ENCODE peak calls at places on chromosomes 2 and 18, in six cellular contexts. E is thoracic aorta; W is Panc1; J is Peyer's patch; A is effector memory CD4-positive, alpha-beta T cell; B is esophagus squamous epithelium. U is an unnamed sample.

GRCh38 chr2:100616841-100617390 is 54.1 kb downstream of the PDCL3 start:
- DNase-seq in E (no peak), W (no peak), J (no peak), A (no peak), B (no peak), U (no peak)

GRCh38 chr18:59696311-59697235 is 650 bp downstream of the CCBE1 start:
- DNase-seq in E (no peak), W (no peak), J (no peak), A (no peak), B (no peak), U (no peak)

GRCh38 chr2:134127496-134127895 is 126.4 kb upstream of the MGAT5 start:
- DNase-seq in E (no peak), W (no peak), J (peak), A (peak), B (no peak), U (no peak)

GRCh38 chr18:60040966-60041365 is 141.2 kb downstream of the PMAIP1 start:
- DNase-seq in E (no peak), W (no peak), J (no peak), A (no peak), B (no peak), U (no peak)

GRCh38 chr2:100580474-100581264 is 17.9 kb downstream of the PDCL3 start:
- DNase-seq in E (no peak), W (no peak), J (peak), A (peak), B (no peak), U (no peak)

GRCh38 chr2:110863726-110864125 is 131.4 kb downstream of the ACOXL start:
- DNase-seq in E (no peak), W (no peak), J (no peak), A (no peak), B (no peak), U (no peak)

GRCh38 chr2:98825404-98825803 is 94.5 kb upstream of the MGAT4A start:
- DNase-seq in E (no peak), W (no peak), J (no peak), A (no peak), B (no peak), U (no peak)

GRCh38 chr2:175275499-175275898 is 94.0 kb upstream of the ATP5MC3 start:
- DNase-seq in E (no peak), W (no peak), J (no peak), A (no peak), B (no peak), U (no peak)

GRCh38 chr2:127428057-127428814 is 10.0 kb downstream of the PROC start:
- DNase-seq in E (no peak), W (no peak), J (peak), A (no peak), B (no peak), U (no peak)

GRCh38 chr2:121868652-121869051 is 113.2 kb downstream of the TSN start:
- DNase-seq in E (no peak), W (no peak), J (no peak), A (no peak), B (no peak), U (no peak)

GRCh38 chr2:57497489-57498096 is 549.0 kb upstream of the VRK2 start:
- DNase-seq in E (no peak), W (peak), J (peak), A (no peak), B (no peak), U (no peak)

GRCh38 chr2:240556553-240557100 is 1.2 kb downstream of the ANKMY1 start:
- DNase-seq in E (no peak), W (no peak), J (peak), A (peak), B (no peak), U (peak)

GRCh38 chr18:832085-832681 is 20.1 kb upstream of the YES1 start:
- DNase-seq in E (no peak), W (no peak), J (peak), A (no peak), B (no peak), U (no peak)

GRCh38 chr2:215598376-215598975 is 162.6 kb upstream of the FN1 start:
- DNase-seq in E (no peak), W (no peak), J (no peak), A (no peak), B (no peak), U (no peak)

GRCh38 chr2:212912445-212913103 is 238.8 kb downstream of the IKZF2 start:
- DNase-seq in E (no peak), W (no peak), J (peak), A (no peak), B (no peak), U (no peak)

GRCh38 chr18:48022531-48023330 is 92.3 kb upstream of the SMAD2 start:
- DNase-seq in E (no peak), W (no peak), J (peak), A (no peak), B (no peak), U (no peak)

GRCh38 chr2:169276045-169276444 is 86.3 kb downstream of the LRP2 start:
- DNase-seq in E (no peak), W (no peak), J (no peak), A (no peak), B (no peak), U (no peak)

GRCh38 chr2:53859354-53860159 is at the start of gene GPR75:
- DNase-seq in E (no peak), W (no peak), J (no peak), A (no peak), B (no peak), U (peak)

GRCh38 chr18:10715791-10716190 is 190.0 kb downstream of the NAPG start:
- DNase-seq in E (no peak), W (no peak), J (no peak), A (no peak), B (no peak), U (no peak)

GRCh38 chr2:64950226-64951160 is 38.7 kb upstream of the SLC1A4 start:
- DNase-seq in E (no peak), W (no peak), J (no peak), A (no peak), B (no peak), U (no peak)

GRCh38 chr2:160484859-160485520 is 8.6 kb downstream of the RBMS1 start:
- DNase-seq in E (no peak), W (no peak), J (no peak), A (no peak), B (no peak), U (no peak)

GRCh38 chr18:79395761-79396404 is at the start of gene NFATC1:
- DNase-seq in E (peak), W (no peak), J (peak), A (peak), B (no peak), U (peak)

GRCh38 chr2:18701981-18702380 is 112.6 kb upstream of the NT5C1B start:
- DNase-seq in E (no peak), W (no peak), J (no peak), A (no peak), B (no peak), U (no peak)

GRCh38 chr2:138622606-138623005 is 121.0 kb downstream of the SPOPL start:
- DNase-seq in E (no peak), W (no peak), J (no peak), A (no peak), B (no peak), U (no peak)

GRCh38 chr2:153074207-153074606 is 355.8 kb downstream of the ARL6IP6 start:
- DNase-seq in E (no peak), W (no peak), J (no peak), A (no peak), B (no peak), U (no peak)

GRCh38 chr2:105795575-105795934 is 50.8 kb downstream of the NCK2 start:
- DNase-seq in E (no peak), W (no peak), J (no peak), A (no peak), B (no peak), U (no peak)

GRCh38 chr2:175937216-175937615 is 64.9 kb downstream of the LNPK start:
- DNase-seq in E (no peak), W (no peak), J (no peak), A (no peak), B (no peak), U (no peak)

GRCh38 chr2:215637658-215638057 is 201.8 kb upstream of the FN1 start:
- DNase-seq in E (no peak), W (no peak), J (no peak), A (no peak), B (no peak), U (no peak)

GRCh38 chr2:19425419-19425818 is 67.0 kb upstream of the OSR1 start:
- DNase-seq in E (no peak), W (no peak), J (no peak), A (no peak), B (no peak), U (no peak)

GRCh38 chr2:109616184-109616583 is 2.0 kb downstream of the SOWAHC start:
- DNase-seq in E (no peak), W (no peak), J (no peak), A (no peak), B (no peak), U (no peak)

GRCh38 chr2:95316466-95317122 is 19.4 kb downstream of the KCNIP3 start:
- DNase-seq in E (no peak), W (no peak), J (no peak), A (no peak), B (no peak), U (no peak)

GRCh38 chr2:136917281-136917680 is 151.9 kb downstream of the THSD7B start:
- DNase-seq in E (no peak), W (no peak), J (no peak), A (no peak), B (no peak), U (no peak)

GRCh38 chr2:48601349-48601748 is 16.3 kb upstream of the GTF2A1L start:
- DNase-seq in E (no peak), W (no peak), J (no peak), A (no peak), B (no peak), U (no peak)

GRCh38 chr2:168992026-168992425 is 39.1 kb downstream of the ABCB11 start:
- DNase-seq in E (no peak), W (no peak), J (no peak), A (no peak), B (no peak), U (no peak)

GRCh38 chr2:27798476-27798875 is 27.0 kb downstream of the MRPL33 start:
- DNase-seq in E (no peak), W (no peak), J (no peak), A (no peak), B (no peak), U (no peak)

GRCh38 chr2:27795868-27796277 is 24.4 kb downstream of the MRPL33 start:
- DNase-seq in E (no peak), W (no peak), J (no peak), A (no peak), B (no peak), U (no peak)

GRCh38 chr2:27796991-27797752 is 25.7 kb downstream of the MRPL33 start:
- DNase-seq in E (no peak), W (no peak), J (no peak), A (no peak), B (no peak), U (no peak)

GRCh38 chr2:27792759-27793158 is 21.2 kb downstream of the MRPL33 start:
- DNase-seq in E (no peak), W (no peak), J (no peak), A (no peak), B (no peak), U (no peak)

GRCh38 chr2:27795093-27795834 is 23.7 kb downstream of the MRPL33 start:
- DNase-seq in E (no peak), W (no peak), J (no peak), A (no peak), B (no peak), U (no peak)
- H3K27ac ChIP-seq in E (peak), W (no peak), J (no peak), A (no peak), B (peak), U (no peak)

DNA sequence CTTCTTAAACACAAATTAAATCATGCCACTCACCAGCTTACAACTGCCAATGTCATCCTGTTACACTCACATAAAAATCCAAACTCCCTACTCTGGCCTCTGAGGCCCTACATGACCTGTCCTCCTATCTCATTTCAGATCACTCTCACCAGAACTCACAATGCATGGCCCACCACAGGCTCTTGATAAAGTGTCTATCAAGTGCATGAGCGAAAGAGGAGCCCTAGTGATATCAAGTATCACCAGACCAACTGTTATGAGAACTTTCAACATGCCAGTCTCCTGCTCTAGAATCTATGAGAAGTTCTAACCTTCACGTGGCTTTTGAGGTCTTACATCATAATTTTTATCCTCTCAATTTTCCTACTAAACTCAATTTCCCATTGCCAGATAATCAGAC is 76.4 kb upstream of the CD226 start:
- DNase-seq in E (no peak), W (no peak), J (no peak), A (no peak), B (no peak), U (no peak)
- H3K27ac ChIP-seq in E (no peak), W (no peak), J (no peak), A (no peak), B (no peak), U (no peak)

GRCh38 chr2:69241039-69241586 is 145.9 kb downstream of the GFPT1 start:
- DNase-seq in E (no peak), W (no peak), J (no peak), A (no peak), B (no peak), U (no peak)

GRCh38 chr2:69243652-69244051 is 143.4 kb downstream of the GFPT1 start:
- DNase-seq in E (no peak), W (no peak), J (no peak), A (no peak), B (no peak), U (no peak)

GRCh38 chr2:69241664-69242063 is 145.4 kb downstream of the GFPT1 start:
- DNase-seq in E (no peak), W (no peak), J (no peak), A (no peak), B (no peak), U (no peak)

GRCh38 chr2:69244889-69245288 is 142.1 kb downstream of the GFPT1 start:
- DNase-seq in E (no peak), W (no peak), J (no peak), A (no peak), B (no peak), U (no peak)

DNA sequence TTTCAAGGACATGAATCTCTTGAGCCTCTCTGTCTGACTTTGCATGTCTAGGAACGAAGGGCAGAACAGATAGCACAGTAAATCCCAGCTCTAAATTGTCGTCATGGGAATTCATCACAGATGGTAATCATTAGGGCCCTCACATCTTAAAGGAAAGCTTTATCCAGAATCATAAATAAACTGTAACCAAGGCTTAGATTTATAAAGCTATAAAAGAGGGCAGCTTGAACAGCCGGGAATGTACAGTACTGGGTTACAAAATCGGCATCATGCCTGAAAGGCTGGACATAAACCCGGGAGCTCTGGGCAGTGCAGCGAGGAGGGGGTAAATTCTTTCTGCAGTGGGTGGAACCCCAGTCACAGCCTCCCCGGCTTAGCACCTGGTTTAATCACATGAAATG is 144.4 kb downstream of the GFPT1 start:
- DNase-seq in E (no peak), W (no peak), J (no peak), A (no peak), B (no peak), U (no peak)
- H3K27ac ChIP-seq in E (no peak), W (peak), J (no peak), A (no peak), B (peak), U (no peak)

GRCh38 chr2:233413046-233413445 is 58.8 kb downstream of the DGKD start:
- DNase-seq in E (no peak), W (no peak), J (peak), A (no peak), B (no peak), U (no peak)

GRCh38 chr2:233412405-233412804 is 58.1 kb downstream of the DGKD start:
- DNase-seq in E (no peak), W (no peak), J (no peak), A (no peak), B (no peak), U (no peak)

GRCh38 chr2:233410191-233410760 is 56.0 kb downstream of the DGKD start:
- DNase-seq in E (no peak), W (no peak), J (peak), A (no peak), B (no peak), U (no peak)

GRCh38 chr2:233409286-233409991 is 55.1 kb downstream of the DGKD start:
- DNase-seq in E (no peak), W (no peak), J (peak), A (no peak), B (no peak), U (no peak)

DNA sequence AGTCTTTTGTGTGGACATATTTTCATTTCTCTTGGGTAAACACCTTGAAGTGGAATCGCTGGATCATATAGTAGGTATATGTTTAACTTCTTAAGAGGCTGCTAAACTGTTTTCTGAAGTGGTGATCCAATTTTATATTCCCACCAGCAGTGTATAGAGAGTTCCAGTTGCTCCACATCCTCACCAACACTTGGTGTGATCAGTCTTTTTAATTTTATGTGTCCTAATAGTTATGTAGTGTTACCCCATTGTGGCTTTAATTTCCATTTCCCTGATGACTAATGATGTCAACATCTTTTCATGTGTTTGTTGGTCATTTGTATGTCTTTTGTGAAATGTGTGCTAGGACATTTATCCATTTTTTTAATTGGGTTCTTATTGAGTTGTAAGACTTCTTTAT is 56.9 kb downstream of the DGKD start:
- DNase-seq in E (no peak), W (no peak), J (no peak), A (no peak), B (no peak), U (no peak)
- H3K27ac ChIP-seq in E (peak), W (no peak), J (no peak), A (no peak), B (no peak), U (no peak)

GRCh38 chr2:60505240-60505639 is 48.2 kb downstream of the BCL11A start:
- DNase-seq in E (no peak), W (no peak), J (no peak), A (no peak), B (no peak), U (no peak)
- H3K27ac ChIP-seq in E (no peak), W (no peak), J (peak), A (no peak), B (peak), U (no peak)

GRCh38 chr18:23844991-23845680 is 155.9 kb downstream of the LAMA3 start:
- DNase-seq in E (no peak), W (no peak), J (no peak), A (no peak), B (no peak), U (no peak)
- H3K27ac ChIP-seq in E (no peak), W (no peak), J (no peak), A (no peak), B (no peak), U (no peak)

DNA sequence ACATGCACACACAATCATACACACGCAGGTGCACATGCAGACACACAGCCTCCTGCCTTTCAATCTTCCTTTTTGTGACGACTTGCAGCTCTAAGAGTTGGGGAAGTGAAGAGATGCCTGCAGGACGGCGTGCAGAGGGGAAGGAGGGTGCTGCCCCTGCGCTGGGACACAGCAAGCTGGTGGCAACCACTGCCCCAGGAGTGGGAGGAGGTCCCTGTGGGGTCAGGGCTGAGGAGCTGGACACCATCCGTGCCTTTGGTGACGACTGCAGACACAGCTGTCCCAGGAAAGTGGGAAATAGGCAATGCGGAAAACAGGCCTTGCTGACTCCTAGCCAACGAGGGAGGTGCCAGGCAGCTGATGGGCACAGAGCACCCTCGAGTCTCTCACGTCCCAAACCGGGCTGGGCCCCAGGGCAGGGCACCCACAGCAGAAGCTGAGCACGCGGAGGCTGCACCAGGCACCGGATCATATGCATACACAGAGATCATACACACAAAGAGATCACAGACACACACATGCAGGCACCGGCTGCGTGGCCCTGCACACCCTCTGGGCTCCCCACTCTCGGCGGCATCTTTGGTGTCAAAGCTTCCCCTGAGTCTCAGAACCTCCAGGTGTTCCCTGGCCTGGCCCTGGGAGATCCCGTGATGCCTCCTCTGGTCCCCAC is 146.1 kb downstream of the PXDN start:
- DNase-seq in E (no peak), W (no peak), J (no peak), A (no peak), B (no peak), U (no peak)
- H3K27ac ChIP-seq in E (no peak), W (peak), J (no peak), A (no peak), B (no peak), U (no peak)

U was measured in breast epithelium.